ENCODE peak calls at places on chromosome 10, in six cellular contexts. B is cardiac fibroblast, J is AG09309, Y is ovary, M is H9, I is cardiac muscle cell. E is an unnamed sample.

GRCh38 chr10:15183689-15184481 is 15.4 kb upstream of the NMT2 start:
- DNase-seq in I (no peak), M (no peak), J (no peak), B (no peak), Y (no peak), E (no peak)

GRCh38 chr10:21488954-21489446 is 36.5 kb downstream of the SKIDA1 start:
- DNase-seq in M (no peak), I (no peak), B (no peak), J (no peak), Y (no peak), E (no peak)

GRCh38 chr10:61397175-61397986 is 55.8 kb downstream of the TMEM26 start:
- DNase-seq in Y (no peak), B (peak), M (no peak), J (peak), I (no peak), E (no peak)

GRCh38 chr10:132877473-132877872 is 64.9 kb downstream of the CFAP46 start:
- DNase-seq in B (no peak), J (no peak), Y (no peak), I (no peak), M (no peak), E (no peak)

GRCh38 chr10:63137306-63137705 is 4.2 kb downstream of the NRBF2 start:
- DNase-seq in J (no peak), B (peak), Y (no peak), I (no peak), M (no peak), E (no peak)

GRCh38 chr10:62048919-62049636 is 147.6 kb downstream of the ARID5B start:
- DNase-seq in J (peak), Y (peak), B (peak), M (peak), I (peak), E (peak)

GRCh38 chr10:48805411-48805810 is 120.7 kb downstream of the WDFY4 start:
- DNase-seq in M (no peak), B (no peak), Y (no peak), I (no peak), J (no peak), E (no peak)

GRCh38 chr10:88810196-88810961 is 7.8 kb downstream of the LIPM start:
- DNase-seq in B (peak), J (peak), M (peak), Y (no peak), I (peak), E (peak)

GRCh38 chr10:49471532-49471931 is 67.4 kb downstream of the ERCC6 start:
- DNase-seq in M (no peak), Y (no peak), B (no peak), I (no peak), J (no peak), E (no peak)

GRCh38 chr10:4939224-4940072 is 23.8 kb upstream of the AKR1C1 start:
- DNase-seq in J (no peak), M (no peak), I (no peak), Y (no peak), B (peak), E (no peak)

GRCh38 chr10:21166557-21167287 is 269.6 kb upstream of the NEBL start:
- DNase-seq in Y (no peak), J (no peak), I (no peak), B (no peak), M (no peak), E (no peak)

GRCh38 chr10:89921422-89921821 is 220.0 kb downstream of the KIF20B start:
- DNase-seq in I (no peak), Y (no peak), M (no peak), J (no peak), B (no peak), E (peak)

GRCh38 chr10:94006591-94007550 is 13.1 kb downstream of the PLCE1 start:
- DNase-seq in M (no peak), J (peak), B (peak), Y (no peak), I (peak), E (peak)

GRCh38 chr10:24449769-24450310 is 240.9 kb downstream of the KIAA1217 start:
- DNase-seq in J (no peak), Y (no peak), B (no peak), I (no peak), M (no peak), E (no peak)

GRCh38 chr10:29254123-29255046 is 34.5 kb upstream of the LYZL1 start:
- DNase-seq in Y (no peak), M (no peak), I (peak), B (no peak), J (no peak), E (no peak)

GRCh38 chr10:60358282-60358681 is 31.4 kb downstream of the ANK3 start:
- DNase-seq in B (no peak), Y (no peak), J (no peak), I (no peak), M (no peak), E (no peak)

GRCh38 chr10:70590663-70591416 is 11.7 kb downstream of the PRF1 start:
- DNase-seq in M (no peak), J (no peak), Y (peak), B (no peak), I (no peak), E (no peak)

GRCh38 chr10:118277871-118278270 is 64.3 kb downstream of the FAM204A start:
- DNase-seq in I (no peak), J (no peak), Y (no peak), B (no peak), M (no peak), E (no peak)

DNA sequence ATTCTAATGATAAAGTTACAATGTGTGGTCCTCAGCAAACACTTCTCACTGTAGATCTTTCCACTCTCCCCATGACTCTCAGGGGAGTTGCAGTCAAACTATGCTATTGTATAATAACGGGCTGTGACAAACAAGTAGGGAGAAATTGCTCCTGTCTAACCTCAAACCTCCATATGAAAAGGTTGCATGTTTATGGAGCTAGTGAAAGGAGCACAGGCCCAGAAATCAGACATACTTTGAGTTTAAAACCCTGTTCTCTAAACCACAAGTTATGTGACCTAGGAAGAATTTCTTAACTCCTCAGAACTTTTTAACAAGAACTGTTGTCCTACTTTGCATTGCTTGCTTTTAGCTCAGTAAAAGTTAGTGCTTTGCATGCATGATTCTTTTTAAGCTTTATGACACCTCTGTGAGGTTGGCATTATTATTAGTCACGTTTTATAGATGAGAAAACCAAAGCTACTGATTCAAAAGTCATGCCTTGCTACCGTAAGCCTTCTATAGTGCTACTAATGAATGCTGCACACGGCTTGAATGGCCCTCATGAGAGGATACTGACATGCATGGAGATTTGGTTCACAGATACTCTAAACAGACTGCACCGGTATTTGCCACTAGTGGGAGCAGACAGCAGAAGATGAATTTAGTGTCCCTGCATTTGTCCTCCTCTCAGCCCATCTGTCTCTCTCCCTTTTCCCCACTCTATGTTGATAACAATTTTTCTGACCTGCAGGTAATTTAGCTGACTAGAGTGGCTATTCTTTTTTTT is 129.5 kb upstream of the PCGF5 start:
- DNase-seq in I (no peak), Y (no peak), B (peak), J (peak), M (no peak), E (peak)
- TF ChIP-seq CTCF in I (peak), Y (no peak), B (peak), J (peak), M (no peak), E (peak)

DNA sequence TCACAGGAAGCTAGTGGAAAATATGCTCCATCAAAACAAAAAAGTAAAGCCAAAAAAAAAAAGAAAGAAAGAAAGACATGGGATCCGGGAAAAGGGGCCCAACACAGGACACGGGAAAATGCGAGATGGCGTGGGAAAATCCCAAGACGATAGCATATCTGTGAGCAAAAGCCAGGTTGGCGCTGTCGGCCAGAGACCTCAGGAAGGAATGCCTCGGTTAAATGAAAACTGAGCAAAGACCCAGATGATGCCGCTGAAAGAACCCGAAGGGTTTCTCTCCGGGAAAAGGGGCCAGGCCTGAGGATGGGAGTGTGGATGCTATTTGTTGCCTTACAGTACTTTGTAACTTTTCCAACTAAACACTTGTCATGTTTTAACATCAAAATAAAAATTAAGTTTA is 49.5 kb upstream of the PPP2R2D start:
- DNase-seq in B (no peak), M (no peak), Y (no peak), I (no peak), J (no peak), E (no peak)
- TF ChIP-seq CTCF in B (no peak), M (no peak), Y (no peak), I (no peak), J (no peak), E (no peak)

DNA sequence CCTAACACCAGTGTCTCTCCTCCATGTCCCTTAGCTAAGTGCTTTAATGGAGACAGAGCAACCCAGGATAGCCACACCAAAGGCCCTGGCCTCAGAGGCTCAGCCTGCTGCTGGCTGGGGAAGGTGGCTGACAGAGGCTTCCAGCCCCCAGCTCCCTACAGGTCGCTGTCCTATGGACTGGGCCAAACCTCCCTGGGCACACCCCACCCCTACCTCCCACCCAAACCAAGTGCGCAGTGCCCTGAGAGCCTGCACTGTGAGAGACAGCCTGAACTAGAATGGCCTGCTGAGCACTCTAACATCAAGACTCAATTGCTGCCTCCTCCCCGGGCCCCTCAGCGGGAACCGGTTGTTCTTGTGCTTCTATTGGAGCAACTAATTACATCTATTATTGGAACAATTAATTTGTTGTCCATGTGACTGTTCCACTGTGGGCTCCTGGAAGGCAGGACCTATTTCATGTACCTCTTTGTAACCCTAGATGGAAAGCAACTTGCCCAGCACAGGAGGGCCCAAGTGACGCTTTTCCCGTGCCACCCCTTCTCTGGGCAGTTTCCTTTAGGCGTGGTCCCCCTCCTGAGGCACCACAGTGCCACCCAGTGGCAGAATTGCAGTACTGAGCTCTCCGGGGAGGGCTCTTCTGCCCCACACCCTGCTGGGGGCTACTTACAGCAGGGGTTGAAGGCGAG is 63.6 kb upstream of the WAPL start:
- DNase-seq in I (peak), B (peak), Y (peak), M (peak), J (no peak), E (peak)
- TF ChIP-seq CTCF in I (peak), B (peak), Y (peak), M (peak), J (peak), E (peak)

DNA sequence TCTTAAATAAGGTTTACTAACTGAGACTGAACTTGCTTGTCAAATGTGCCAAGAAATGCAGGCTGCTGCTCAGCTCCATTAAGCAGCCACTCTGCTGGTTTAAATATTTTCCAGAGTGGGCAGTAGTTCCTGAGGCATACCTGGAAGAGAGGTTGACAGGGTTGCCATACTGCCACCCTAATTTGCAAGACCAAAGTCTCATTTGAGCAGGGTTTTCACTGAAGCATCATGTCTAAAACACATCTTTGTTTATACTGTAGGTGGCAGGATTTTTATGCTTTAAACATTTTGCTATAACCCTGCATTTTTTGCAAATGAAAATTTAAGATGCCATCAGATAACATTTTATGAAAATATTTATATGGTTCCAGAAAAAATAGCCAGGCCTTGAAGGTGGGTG is 618.0 kb upstream of the LRRTM3 start:
- DNase-seq in B (peak), Y (no peak), M (no peak), J (no peak), I (no peak), E (no peak)
- TF ChIP-seq CTCF in B (peak), Y (no peak), M (no peak), J (no peak), I (no peak), E (peak)

DNA sequence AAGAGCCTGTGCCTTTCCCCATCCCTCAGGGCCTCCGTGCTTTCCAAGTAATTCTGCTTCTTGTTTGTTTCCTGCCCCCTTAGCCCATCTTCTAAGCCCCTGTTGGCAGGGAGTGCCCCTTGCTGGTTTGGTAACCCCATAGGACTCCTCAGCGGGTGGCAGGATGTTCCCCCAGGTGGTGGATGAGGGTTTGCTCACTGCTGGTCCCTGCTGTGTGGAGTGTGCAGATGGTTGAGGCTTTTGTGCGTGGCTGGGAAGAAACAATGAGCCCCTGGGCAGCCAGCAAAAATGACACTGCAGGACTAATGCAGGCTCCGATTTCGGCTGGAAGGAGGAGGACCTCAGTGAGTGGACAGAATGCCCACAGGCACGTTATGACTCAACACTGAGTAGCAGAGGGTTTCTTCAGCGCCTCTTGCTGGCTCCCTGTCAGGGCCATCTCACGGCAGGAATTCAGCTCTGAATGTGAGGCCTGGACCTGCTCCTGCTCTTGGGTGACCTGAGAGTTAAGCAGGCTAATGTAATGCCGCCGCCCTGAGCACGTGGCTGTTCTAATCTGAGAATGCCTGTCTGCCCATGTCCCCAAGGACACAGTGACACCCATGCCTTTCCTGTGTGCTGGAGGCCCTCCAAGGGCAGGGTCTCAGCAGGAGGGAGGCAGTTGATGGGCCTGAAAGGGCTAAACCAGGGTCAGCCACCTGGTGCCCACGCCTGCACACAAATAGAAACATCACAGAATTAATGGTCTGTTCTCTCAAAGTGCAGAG is 16.6 kb downstream of the BAG3 start:
- DNase-seq in I (peak), B (peak), Y (peak), M (no peak), J (peak), E (peak)
- TF ChIP-seq CTCF in I (no peak), B (peak), Y (no peak), M (no peak), J (peak), E (no peak)

GRCh38 chr10:65808687-65809333 is 1117.0 kb upstream of the LRRTM3 start:
- DNase-seq in I (no peak), J (no peak), B (no peak), Y (no peak), M (no peak), E (no peak)

GRCh38 chr10:65811931-65812525 is 1113.8 kb upstream of the LRRTM3 start:
- DNase-seq in M (no peak), B (no peak), Y (no peak), J (no peak), I (no peak), E (no peak)
- TF ChIP-seq CTCF in M (no peak), B (no peak), Y (no peak), J (no peak), I (no peak), E (no peak)